ENCODE peak calls at places on chromosomes 7 and 10, in nine cellular contexts. D is tibial nerve, N is H1, C is A549, R is stomach, H is ovary, L is K562, Y is SK-N-SH, B is upper lobe of left lung. A is an unnamed sample.

GRCh38 chr7:23106801-23107713 is 1.5 kb downstream of the KLHL7 start:
- DNase-seq in N (no peak), R (no peak), L (no peak), B (no peak), D (no peak), C (no peak), Y (no peak), H (no peak), A (no peak)

GRCh38 chr7:157525501-157525915 is 188.7 kb downstream of the DNAJB6 start:
- DNase-seq in R (no peak), C (peak; percentile 58), L (peak; percentile 82), Y (no peak), H (no peak), N (no peak), B (no peak), D (no peak), A (no peak)

GRCh38 chr7:10981317-10981716 is 7.6 kb downstream of the PHF14 start:
- DNase-seq in D (no peak), C (no peak), N (no peak), H (no peak), B (no peak), L (no peak), R (no peak), Y (no peak), A (no peak)

GRCh38 chr10:112963835-112964234 is 13.8 kb downstream of the TCF7L2 start:
- DNase-seq in N (no peak), Y (no peak), H (no peak), B (no peak), D (no peak), R (no peak), C (peak; percentile 58), L (peak; percentile 28), A (no peak)

GRCh38 chr10:100364147-100364546 is 17.1 kb downstream of the SCD start:
- DNase-seq in N (no peak), B (no peak), H (no peak), L (no peak), Y (no peak), R (no peak), D (no peak), C (no peak), A (no peak)

GRCh38 chr10:54985732-54986131 is 184.7 kb upstream of the PCDH15 start:
- DNase-seq in R (no peak), D (no peak), H (no peak), C (peak; percentile 18), Y (peak; percentile 8), L (peak; percentile 7), B (no peak), N (no peak), A (no peak)

GRCh38 chr10:103554488-103555320 is 61.2 kb downstream of the NEURL1 start:
- DNase-seq in C (peak; percentile 37), H (peak; percentile 73), B (no peak), L (peak; percentile 60), Y (peak; percentile 91), R (peak; percentile 31), N (no peak), D (no peak), A (peak; percentile 70)

GRCh38 chr10:31739759-31740158 is 188.9 kb downstream of the ARHGAP12 start:
- DNase-seq in H (no peak), R (no peak), C (no peak), N (no peak), Y (no peak), D (no peak), B (no peak), L (no peak), A (no peak)

GRCh38 chr7:85887133-85887532 is 700.3 kb upstream of the SEMA3D start:
- DNase-seq in D (no peak), B (no peak), N (no peak), C (no peak), H (no peak), Y (no peak), R (no peak), L (no peak), A (no peak)

GRCh38 chr7:20578257-20578771 is 37.2 kb upstream of the ABCB5 start:
- DNase-seq in N (no peak), D (no peak), C (no peak), Y (no peak), H (no peak), R (no peak), L (no peak), B (no peak), A (no peak)

GRCh38 chr10:119537953-119538630 is 4.4 kb downstream of the RGS10 start:
- DNase-seq in Y (no peak), C (no peak), H (no peak), R (no peak), D (no peak), L (no peak), N (no peak), B (no peak), A (no peak)

GRCh38 chr7:93817561-93817960 is 73.0 kb downstream of the TFPI2 start:
- DNase-seq in Y (no peak), C (no peak), L (no peak), R (no peak), B (no peak), D (no peak), H (no peak), N (no peak), A (no peak)

GRCh38 chr7:108875139-108875538 is 305.5 kb downstream of the DNAJB9 start:
- DNase-seq in L (peak; percentile 31), C (peak; percentile 41), B (no peak), H (no peak), R (no peak), N (peak; percentile 13), D (no peak), Y (peak; percentile 14), A (no peak)

GRCh38 chr10:37125191-37125732 is at the start of gene ANKRD30A:
- DNase-seq in Y (peak; percentile 10), L (no peak), B (no peak), C (no peak), R (no peak), D (no peak), H (no peak), N (no peak), A (no peak)

GRCh38 chr7:105954711-105955110 is 8.4 kb upstream of the CDHR3 start:
- DNase-seq in D (no peak), L (no peak), N (no peak), Y (no peak), H (no peak), R (no peak), B (no peak), C (no peak), A (no peak)
- TF ChIP-seq EP300 in D (no peak), L (no peak), N (no peak), Y (no peak), H (no peak), R (no peak), B (no peak), C (no peak), A (no peak)

GRCh38 chr10:34821587-34822585 is 6.8 kb upstream of the PARD3 start:
- DNase-seq in C (no peak), D (no peak), N (no peak), H (no peak), B (no peak), Y (no peak), R (no peak), L (no peak), A (no peak)
- TF ChIP-seq CTCF in C (no peak), D (no peak), N (no peak), H (no peak), B (no peak), Y (no peak), R (no peak), L (no peak), A (no peak)

GRCh38 chr10:50063100-50063499 is 4.7 kb upstream of the WASHC2A start:
- DNase-seq in C (no peak), N (no peak), B (no peak), L (peak; percentile 29), R (no peak), D (no peak), Y (peak; percentile 62), H (no peak), A (no peak)
- TF ChIP-seq EP300 in C (no peak), N (no peak), B (no peak), L (no peak), R (no peak), D (no peak), Y (no peak), H (no peak), A (no peak)

GRCh38 chr10:131435232-131435631 is 123.7 kb upstream of the TCERG1L start:
- DNase-seq in Y (no peak), C (no peak), L (no peak), B (no peak), R (no peak), H (no peak), N (no peak), D (no peak), A (no peak)
- TF ChIP-seq CTCF in Y (no peak), C (no peak), L (no peak), B (no peak), R (no peak), H (no peak), N (no peak), D (no peak), A (no peak)

GRCh38 chr10:13885238-13885990 is 298.6 kb downstream of the PRPF18 start:
- DNase-seq in L (no peak), C (no peak), B (no peak), H (no peak), R (no peak), Y (no peak), D (no peak), N (no peak), A (no peak)
- TF ChIP-seq EP300 in L (no peak), C (no peak), B (no peak), H (no peak), R (no peak), Y (no peak), D (no peak), N (no peak), A (no peak)

DNA sequence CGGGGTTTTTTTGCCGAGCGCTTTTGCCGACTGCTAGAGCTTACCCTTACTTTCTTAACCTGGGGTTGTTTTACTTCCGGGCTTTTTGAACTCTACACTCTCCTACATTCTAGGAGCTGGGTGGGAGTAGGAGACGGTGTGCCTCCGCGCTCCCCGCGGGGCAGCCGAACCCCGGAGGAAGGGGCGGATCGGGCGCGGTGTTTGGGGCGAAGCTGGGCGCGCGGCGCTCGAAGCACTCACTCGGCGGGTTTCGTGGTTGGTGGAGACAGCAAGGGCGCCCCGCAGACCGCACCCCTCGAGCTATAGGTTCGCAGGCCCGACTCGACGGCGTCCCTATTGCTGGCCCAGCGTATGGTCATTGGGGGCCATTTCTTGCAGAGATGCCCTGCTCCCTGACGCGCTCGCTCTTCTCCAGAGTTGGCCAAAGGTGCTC is 245 bp downstream of the ZNF518A start:
- DNase-seq in C (peak; percentile 92), N (peak; percentile 50), R (peak; percentile 71), Y (peak; percentile 89), H (peak; percentile 74), D (no peak), B (peak; percentile 62), L (peak; percentile 87), A (peak; percentile 80)
- TF ChIP-seq CTCF in C (no peak), N (no peak), R (no peak), Y (no peak), H (no peak), D (no peak), B (no peak), L (peak; percentile 34), A (no peak)